ENCODE peak calls at places on chromosomes 7 and 10, in ten cellular contexts. T, C, K, V, R, M, Q, J, I and H are unnamed samples.

GRCh38 chr10:110226926-110227641 is 19.7 kb downstream of the MXI1 start:
- DNase-seq in T (peak), C (peak), K (peak), V (no peak), R (no peak), M (peak), Q (peak), J (peak), I (peak), H (peak)

GRCh38 chr7:124552217-124552616 is 213.4 kb downstream of the GPR37 start:
- DNase-seq in T (no peak), C (no peak), K (no peak), V (no peak), R (no peak), M (no peak), Q (no peak), J (no peak), I (no peak), H (no peak)

GRCh38 chr7:16266877-16267276 is 154.5 kb downstream of the CRPPA start:
- DNase-seq in T (no peak), C (no peak), K (no peak), V (no peak), R (no peak), M (no peak), Q (no peak), J (no peak), I (no peak), H (no peak)

GRCh38 chr10:43502931-43503330 is 66.0 kb downstream of the ZNF487 start:
- DNase-seq in T (no peak), C (no peak), K (no peak), V (no peak), R (no peak), M (no peak), Q (no peak), J (no peak), I (no peak), H (no peak)

GRCh38 chr10:51052152-51052551 is 22.1 kb upstream of the PRKG1 start:
- DNase-seq in T (no peak), C (no peak), K (no peak), V (peak), R (no peak), M (no peak), Q (no peak), J (no peak), I (no peak), H (no peak)

GRCh38 chr7:152615052-152615741 is 60.7 kb downstream of the XRCC2 start:
- DNase-seq in T (peak), C (no peak), K (no peak), V (no peak), R (no peak), M (no peak), Q (no peak), J (no peak), I (no peak), H (no peak)

GRCh38 chr7:6071406-6071805 is 40.2 kb downstream of the ANKRD61 start:
- DNase-seq in T (no peak), C (no peak), K (no peak), V (no peak), R (no peak), M (no peak), Q (no peak), J (no peak), I (no peak), H (no peak)

GRCh38 chr7:100897111-100897608 is 1.5 kb upstream of the ACHE start:
- DNase-seq in T (peak), C (peak), K (peak), V (no peak), R (no peak), M (peak), Q (no peak), J (no peak), I (peak), H (no peak)

GRCh38 chr7:2621061-2621828 is 10.5 kb upstream of the TTYH3 start:
- DNase-seq in T (peak), C (peak), K (peak), V (peak), R (no peak), M (peak), Q (no peak), J (peak), I (no peak), H (peak)

GRCh38 chr7:136405931-136406777 is 429.0 kb upstream of the MTPN start:
- DNase-seq in T (peak), C (peak), K (no peak), V (peak), R (no peak), M (peak), Q (peak), J (no peak), I (peak), H (peak)

GRCh38 chr10:129796611-129797420 is 167.3 kb downstream of the EBF3 start:
- DNase-seq in T (no peak), C (no peak), K (no peak), V (no peak), R (no peak), M (no peak), Q (no peak), J (no peak), I (no peak), H (no peak)

GRCh38 chr7:55019691-55020480 is 1.1 kb downstream of the EGFR start:
- DNase-seq in T (peak), C (peak), K (no peak), V (no peak), R (no peak), M (peak), Q (no peak), J (no peak), I (peak), H (peak)

GRCh38 chr7:101465576-101466196 is 103.0 kb downstream of the COL26A1 start:
- DNase-seq in T (no peak), C (no peak), K (no peak), V (no peak), R (no peak), M (no peak), Q (no peak), J (no peak), I (no peak), H (no peak)

GRCh38 chr7:142791502-142791901 is 20.7 kb downstream of the PRSS2 start:
- DNase-seq in T (no peak), C (no peak), K (no peak), V (no peak), R (no peak), M (no peak), Q (no peak), J (no peak), I (no peak), H (no peak)

GRCh38 chr10:89283174-89283987 is 18.5 kb upstream of the IFIT2 start:
- DNase-seq in T (no peak), C (no peak), K (no peak), V (peak), R (no peak), M (no peak), Q (no peak), J (no peak), I (no peak), H (no peak)

GRCh38 chr10:96493871-96494525 is 19.7 kb downstream of the TLL2 start:
- DNase-seq in T (no peak), C (no peak), K (no peak), V (no peak), R (no peak), M (no peak), Q (no peak), J (no peak), I (no peak), H (no peak)

GRCh38 chr7:27784399-27785053 is 44.6 kb downstream of the TAX1BP1 start:
- DNase-seq in T (peak), C (no peak), K (no peak), V (peak), R (no peak), M (peak), Q (peak), J (no peak), I (peak), H (no peak)

GRCh38 chr7:94008537-94008936 is 4.4 kb upstream of the BET1 start:
- DNase-seq in T (no peak), C (no peak), K (no peak), V (peak), R (no peak), M (no peak), Q (no peak), J (no peak), I (no peak), H (no peak)

GRCh38 chr7:66883716-66884115 is 37.3 kb upstream of the TMEM248 start:
- DNase-seq in T (no peak), C (no peak), K (no peak), V (peak), R (no peak), M (no peak), Q (no peak), J (no peak), I (no peak), H (no peak)

GRCh38 chr7:130329466-130329865 is 15.2 kb upstream of the CPA5 start:
- DNase-seq in T (no peak), C (no peak), K (no peak), V (no peak), R (no peak), M (no peak), Q (no peak), J (no peak), I (no peak), H (no peak)

GRCh38 chr10:5413012-5413938 is 918 bp downstream of the NET1 start:
- DNase-seq in T (peak), C (no peak), K (no peak), V (peak), R (no peak), M (peak), Q (no peak), J (no peak), I (peak), H (peak)

GRCh38 chr10:91891285-91892001 is 17.8 kb downstream of the FGFBP3 start:
- DNase-seq in T (no peak), C (no peak), K (no peak), V (peak), R (no peak), M (no peak), Q (no peak), J (no peak), I (no peak), H (no peak)

GRCh38 chr10:80136134-80136571 is 3.6 kb downstream of the PLAC9 start:
- DNase-seq in T (no peak), C (peak), K (peak), V (peak), R (no peak), M (no peak), Q (no peak), J (peak), I (no peak), H (no peak)

GRCh38 chr7:87564290-87564963 is 36.3 kb downstream of the ABCB1 start:
- DNase-seq in T (peak), C (no peak), K (no peak), V (no peak), R (no peak), M (peak), Q (peak), J (no peak), I (peak), H (peak)

GRCh38 chr10:127618797-127619196 is 69.7 kb downstream of the NPS start:
- DNase-seq in T (no peak), C (no peak), K (no peak), V (no peak), R (no peak), M (no peak), Q (no peak), J (no peak), I (no peak), H (no peak)

GRCh38 chr10:47335906-47336305 is 12.3 kb upstream of the RBP3 start:
- DNase-seq in T (no peak), C (no peak), K (no peak), V (no peak), R (no peak), M (no peak), Q (no peak), J (no peak), I (no peak), H (no peak)

DNA sequence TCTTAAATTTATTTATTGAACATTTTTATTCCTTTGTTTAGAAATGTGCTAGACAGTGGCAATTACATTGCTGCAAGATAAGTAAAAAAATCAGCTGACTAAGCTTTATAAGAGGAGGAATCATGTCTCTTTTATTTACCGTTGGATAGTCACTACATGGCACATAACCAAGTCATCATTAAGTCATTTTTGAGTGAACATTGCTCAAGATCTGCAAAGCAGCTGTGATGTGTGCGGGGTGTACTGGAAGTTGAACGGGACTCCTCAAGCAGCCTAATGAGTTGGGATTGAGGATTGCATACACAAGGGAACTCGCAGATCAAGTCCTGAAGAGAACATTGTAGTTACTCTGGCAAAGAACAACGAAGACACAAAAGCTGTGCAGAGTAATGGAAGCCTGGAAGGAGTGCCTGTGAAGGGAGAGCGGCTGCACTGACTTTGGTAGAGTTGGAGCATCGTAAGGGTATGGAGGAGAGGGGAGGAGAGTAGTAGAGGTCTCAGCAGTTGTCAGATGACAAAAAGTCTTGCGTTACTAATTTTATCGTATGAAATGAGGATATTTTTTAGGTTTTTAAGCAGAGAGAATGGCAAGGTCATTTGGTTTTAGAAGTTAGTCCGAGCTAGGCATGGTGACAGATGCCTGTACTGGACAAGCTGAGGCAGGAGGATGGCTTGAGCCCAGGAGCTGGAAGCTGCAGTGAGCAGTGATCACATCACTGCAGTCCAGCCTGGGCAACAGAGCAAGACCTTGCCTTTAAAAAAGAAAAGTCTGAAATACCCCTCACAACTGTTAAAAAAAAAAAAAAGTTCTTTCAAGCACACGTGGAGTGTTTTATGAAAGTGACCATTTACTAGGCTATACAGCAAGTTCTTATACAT is 95.1 kb downstream of the BMPR1A start:
- DNase-seq in T (no peak), C (peak), K (no peak), V (peak), R (no peak), M (no peak), Q (no peak), J (no peak), I (no peak), H (no peak)
- TF ChIP-seq CTCF in T (no peak), C (no peak), K (no peak), V (no peak), R (no peak), M (no peak), Q (no peak), J (no peak), I (no peak), H (no peak)

GRCh38 chr7:51774178-51774577 is 457.6 kb upstream of the COBL start:
- DNase-seq in T (peak), C (no peak), K (no peak), V (no peak), R (no peak), M (no peak), Q (no peak), J (no peak), I (no peak), H (no peak)
- TF ChIP-seq CTCF in T (no peak), C (no peak), K (no peak), V (no peak), R (no peak), M (no peak), Q (no peak), J (no peak), I (no peak), H (no peak)

DNA sequence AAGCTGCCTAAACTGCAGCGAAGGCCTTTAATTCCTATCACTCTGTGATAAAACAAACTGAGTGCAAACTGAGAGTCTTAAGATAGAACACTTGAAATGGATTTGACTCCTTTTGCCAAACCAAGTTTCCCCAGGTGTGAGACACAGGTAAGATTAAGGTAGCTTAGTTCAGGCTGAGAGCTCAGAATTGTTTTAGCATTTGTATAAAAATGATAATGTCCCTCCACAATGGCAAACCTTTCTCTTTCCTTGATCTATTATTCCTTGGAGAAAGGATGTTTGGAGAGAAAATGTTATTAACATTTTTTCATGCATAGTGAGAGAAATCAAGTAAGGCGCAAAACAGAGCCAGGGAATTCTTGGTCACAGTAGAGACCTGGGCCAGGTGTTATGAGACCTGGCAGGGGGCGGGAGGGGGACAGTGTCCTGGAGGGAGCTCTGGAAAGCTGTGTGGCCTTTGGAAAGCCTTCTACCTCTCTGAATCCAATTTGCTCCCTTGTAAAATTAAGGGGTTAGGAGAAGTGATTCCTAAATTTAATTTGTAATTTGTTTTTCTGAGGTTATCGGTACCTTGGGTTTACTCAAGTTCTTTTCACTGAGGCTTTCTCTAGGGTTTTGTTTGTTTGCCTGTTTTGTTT is 920.6 kb downstream of the TYW1 start:
- DNase-seq in T (no peak), C (no peak), K (no peak), V (no peak), R (no peak), M (no peak), Q (no peak), J (no peak), I (no peak), H (no peak)
- TF ChIP-seq CTCF in T (no peak), C (no peak), K (no peak), V (no peak), R (no peak), M (no peak), Q (no peak), J (no peak), I (no peak), H (no peak)

GRCh38 chr10:12896251-12896650 is 105.3 kb downstream of the CCDC3 start:
- DNase-seq in T (no peak), C (no peak), K (no peak), V (no peak), R (no peak), M (no peak), Q (no peak), J (no peak), I (no peak), H (no peak)
- TF ChIP-seq CTCF in T (no peak), C (no peak), K (no peak), V (no peak), R (no peak), M (no peak), Q (no peak), J (no peak), I (no peak), H (no peak)

GRCh38 chr7:22586806-22587180 is 86.8 kb upstream of the STEAP1B start:
- DNase-seq in T (peak), C (no peak), K (no peak), V (peak), R (no peak), M (no peak), Q (no peak), J (no peak), I (no peak), H (peak)
- TF ChIP-seq CTCF in T (peak), C (no peak), K (peak), V (peak), R (no peak), M (no peak), Q (peak), J (no peak), I (no peak), H (peak)

DNA sequence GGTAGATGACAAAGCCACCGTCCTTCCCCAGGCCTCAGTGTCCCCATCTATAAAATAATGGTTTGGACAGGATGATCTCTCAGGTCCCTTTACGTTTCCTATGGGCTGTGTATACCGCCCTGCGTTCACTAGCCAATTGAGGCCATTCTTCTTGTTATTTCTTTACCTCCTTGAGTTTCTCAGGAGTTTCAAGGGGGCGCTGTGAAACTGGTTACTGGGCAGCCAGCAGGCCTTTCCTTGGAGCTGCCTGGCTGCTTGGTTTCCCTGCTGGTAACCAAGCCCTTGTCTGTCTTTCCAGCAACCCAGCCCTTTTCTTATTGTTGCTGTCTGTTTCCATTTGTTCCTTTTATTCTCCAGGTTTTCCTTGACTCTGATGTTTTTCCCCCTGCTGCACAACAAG is 26.9 kb downstream of the FGF8 start:
- DNase-seq in T (peak), C (no peak), K (no peak), V (no peak), R (no peak), M (peak), Q (peak), J (no peak), I (no peak), H (no peak)
- TF ChIP-seq CTCF in T (peak), C (no peak), K (no peak), V (no peak), R (no peak), M (no peak), Q (peak), J (no peak), I (no peak), H (no peak)

GRCh38 chr10:21954690-21955089 is 48.8 kb downstream of the DNAJC1 start:
- DNase-seq in T (no peak), C (no peak), K (no peak), V (no peak), R (no peak), M (no peak), Q (no peak), J (no peak), I (no peak), H (no peak)

GRCh38 chr10:21950566-21950965 is 53.0 kb downstream of the DNAJC1 start:
- DNase-seq in T (no peak), C (no peak), K (no peak), V (no peak), R (no peak), M (no peak), Q (no peak), J (no peak), I (no peak), H (no peak)

GRCh38 chr10:21954132-21954531 is 49.4 kb downstream of the DNAJC1 start:
- DNase-seq in T (no peak), C (no peak), K (no peak), V (no peak), R (no peak), M (no peak), Q (no peak), J (no peak), I (peak), H (no peak)

GRCh38 chr10:21953585-21954057 is 49.9 kb downstream of the DNAJC1 start:
- DNase-seq in T (peak), C (no peak), K (no peak), V (peak), R (no peak), M (no peak), Q (peak), J (no peak), I (peak), H (peak)
- TF ChIP-seq CTCF in T (peak), C (no peak), K (peak), V (peak), R (no peak), M (peak), Q (peak), J (peak), I (no peak), H (peak)